ENCODE peak calls at places on chromosomes 2 and 18, in four cellular contexts. O is K562, G is keratinocyte, R is IMR-90. X is an unnamed sample.
A peak's percentile ranks its signal among the peaks of the same experiment; 100 is the strongest.

GRCh38 chr2:132253496-132254305 is 91.9 kb upstream of the ANKRD30BL start:
- DNase-seq in O (no peak), G (no peak), R (no peak), X (no peak)

GRCh38 chr2:48080534-48081316 is 174.4 kb upstream of the FBXO11 start:
- DNase-seq in O (no peak), G (no peak), R (no peak), X (no peak)

GRCh38 chr2:202780514-202781021 is 91.0 kb downstream of the ICA1L start:
- DNase-seq in O (no peak), G (peak; percentile 75), R (peak; percentile 85), X (peak; percentile 48)

GRCh38 chr2:182038579-182038978 is 52.9 kb downstream of the PPP1R1C start:
- DNase-seq in O (no peak), G (peak; percentile 38), R (peak; percentile 80), X (no peak)

GRCh38 chr2:160358051-160358450 is 135.6 kb downstream of the RBMS1 start:
- DNase-seq in O (no peak), G (no peak), R (peak; percentile 80), X (no peak)

GRCh38 chr2:24613154-24613814 is 122.2 kb downstream of the NCOA1 start:
- DNase-seq in O (no peak), G (no peak), R (peak; percentile 76), X (peak; percentile 45)

GRCh38 chr2:195758846-195759245 is 101.8 kb downstream of the SLC39A10 start:
- DNase-seq in O (no peak), G (no peak), R (no peak), X (no peak)

GRCh38 chr2:142131016-142131714 is at the start of gene LRP1B:
- DNase-seq in O (no peak), G (no peak), R (peak; percentile 7), X (peak; percentile 45)

GRCh38 chr2:72165792-72166191 is 18.1 kb upstream of the CYP26B1 start:
- DNase-seq in O (no peak), G (peak; percentile 11), R (no peak), X (no peak)

GRCh38 chr2:189347540-189347939 is 93.7 kb upstream of the WDR75 start:
- DNase-seq in O (peak; percentile 25), G (peak; percentile 33), R (peak; percentile 96), X (peak; percentile 87)

GRCh38 chr2:43438858-43439655 is 156.8 kb downstream of the THADA start:
- DNase-seq in O (no peak), G (no peak), R (peak; percentile 36), X (peak; percentile 57)

GRCh38 chr18:9070212-9070611 is 32.3 kb upstream of the NDUFV2 start:
- DNase-seq in O (no peak), G (no peak), R (no peak), X (no peak)

GRCh38 chr2:178227187-178227586 is 32.9 kb downstream of the OSBPL6 start:
- DNase-seq in O (no peak), G (no peak), R (peak; percentile 76), X (peak; percentile 52)

GRCh38 chr2:163664610-163665009 is 71.2 kb downstream of the FIGN start:
- DNase-seq in O (no peak), G (no peak), R (peak; percentile 83), X (no peak)

DNA sequence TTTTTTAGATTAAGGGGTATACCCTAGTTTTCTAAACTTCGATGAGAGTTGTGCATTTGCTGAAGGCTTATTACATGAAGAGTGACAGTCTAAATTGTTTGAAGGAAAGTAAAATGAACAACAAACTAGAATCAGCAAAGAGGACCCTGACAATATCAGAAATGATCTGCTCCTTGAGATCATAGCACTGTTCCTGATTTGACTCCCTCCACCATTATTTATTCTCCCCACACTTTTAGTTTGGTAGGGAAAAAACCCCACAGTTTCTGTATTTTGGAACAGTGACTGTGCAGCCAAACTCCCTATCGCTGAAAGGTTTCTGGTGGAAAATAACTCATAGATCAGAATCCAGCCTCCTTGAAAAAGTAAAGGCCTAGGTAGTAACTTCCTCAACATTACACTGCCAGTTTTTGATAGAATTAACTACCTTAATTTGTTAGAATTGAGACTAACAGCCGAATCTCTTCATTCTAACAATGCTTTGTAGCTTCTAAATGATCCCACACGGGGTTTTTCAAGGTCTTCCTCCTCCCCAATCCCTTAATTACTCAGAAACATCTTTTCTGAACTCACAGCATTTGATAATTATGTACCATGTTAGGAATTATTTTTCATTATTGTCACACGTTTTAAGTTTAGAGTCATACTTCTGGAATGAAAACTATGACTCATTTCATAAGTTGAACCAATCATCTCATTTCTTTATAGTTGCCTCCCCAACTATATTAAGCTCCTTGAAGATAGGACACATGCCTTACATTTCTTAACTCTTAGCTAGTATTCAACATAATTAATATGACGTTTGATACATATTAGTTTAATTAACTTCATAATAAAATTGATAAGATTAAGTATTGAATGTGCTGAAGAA is 2.9 kb downstream of the MYL12A start:
- DNase-seq in O (peak; percentile 32), G (no peak), R (peak; percentile 80), X (peak; percentile 75)
- H3K9me1 ChIP-seq in O (no peaks in the 10 kb centered on the region), G (peaks cover 6% of the 10 kb centered on the region), R (no peaks in the 10 kb centered on the region), X (no peaks in the 10 kb centered on the region)

DNA sequence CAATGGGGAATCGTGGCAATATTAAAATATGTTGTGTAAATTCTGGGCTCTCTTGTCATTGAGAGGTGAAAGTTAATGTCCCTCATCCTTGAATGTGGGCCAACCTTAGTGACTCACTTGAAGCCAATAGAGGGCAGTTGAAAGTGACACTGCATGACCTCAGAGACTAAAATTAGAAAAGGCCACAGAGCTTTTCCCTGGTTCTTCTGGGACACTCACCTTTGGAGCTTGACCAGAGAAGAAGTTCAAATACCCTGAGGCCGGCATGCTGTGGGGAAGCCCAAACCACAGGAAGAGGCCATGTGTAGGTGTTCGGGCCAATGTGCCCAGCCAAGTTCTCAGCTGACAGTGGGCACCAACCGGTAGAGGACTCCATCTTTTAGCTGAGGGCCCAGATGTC is 24.1 kb upstream of the SIX2 start:
- DNase-seq in O (no peak), G (no peak), R (no peak), X (no peak)
- H3K9me1 ChIP-seq in O (no peaks in the 10 kb centered on the region), G (no peaks in the 10 kb centered on the region), R (no peaks in the 10 kb centered on the region), X (no peaks in the 10 kb centered on the region)

DNA sequence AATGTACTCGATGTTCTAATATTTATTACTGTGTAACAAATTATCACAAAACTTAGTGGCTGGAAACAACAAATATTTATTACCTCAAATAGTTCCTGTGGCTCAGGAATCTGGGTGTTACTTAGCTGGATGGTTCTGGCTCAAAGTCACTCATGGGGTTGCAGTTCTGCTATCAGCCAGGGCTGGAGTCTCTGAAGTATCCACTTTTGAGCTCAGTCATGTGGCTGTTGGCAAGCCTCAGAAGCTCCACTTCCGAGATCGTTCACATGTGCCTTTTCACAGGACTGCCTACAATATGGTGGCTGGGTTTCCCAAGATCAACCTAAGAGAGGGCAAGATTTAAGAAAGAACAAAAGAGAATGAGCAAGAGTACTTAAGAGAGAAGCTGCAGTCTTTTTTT is 19.4 kb upstream of the UBE2E3 start:
- DNase-seq in O (no peak), G (no peak), R (no peak), X (no peak)
- H3K9me1 ChIP-seq in O (no peaks in the 10 kb centered on the region), G (no peaks in the 10 kb centered on the region), R (no peaks in the 10 kb centered on the region), X (no peaks in the 10 kb centered on the region)

DNA sequence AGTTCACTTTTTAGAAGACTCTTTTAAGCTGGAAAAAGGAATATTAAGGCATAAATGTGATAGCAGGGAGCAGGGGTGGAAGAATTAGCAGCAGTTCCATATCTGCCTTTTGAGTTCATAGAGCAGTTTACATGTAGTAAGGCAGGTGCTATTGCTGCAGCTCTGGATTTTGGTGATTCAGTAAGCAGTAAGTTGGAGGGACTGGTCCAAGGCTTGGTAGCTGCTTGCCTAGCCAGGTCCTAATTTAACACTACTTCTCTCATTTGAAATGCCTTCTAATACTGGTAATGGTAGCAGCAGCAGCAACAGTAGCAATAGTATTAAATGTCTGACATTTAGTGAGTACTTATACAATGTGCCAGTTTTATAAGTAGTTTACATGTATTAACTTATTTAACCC is 30.0 kb downstream of the HAT1 start:
- DNase-seq in O (no peak), G (no peak), R (no peak), X (no peak)
- H3K9me1 ChIP-seq in O (no peaks in the 10 kb centered on the region), G (no peaks in the 10 kb centered on the region), R (peaks cover 8% of the 10 kb centered on the region), X (no peaks in the 10 kb centered on the region)

GRCh38 chr2:15841776-15842554 is 98.4 kb upstream of the MYCN start:
- DNase-seq in O (no peak), G (no peak), R (no peak), X (no peak)

GRCh38 chr2:15845294-15845693 is 95.1 kb upstream of the MYCN start:
- DNase-seq in O (no peak), G (no peak), R (no peak), X (no peak)

GRCh38 chr2:15844099-15844801 is 96.1 kb upstream of the MYCN start:
- DNase-seq in O (peak; percentile 47), G (no peak), R (no peak), X (no peak)

GRCh38 chr2:15840969-15841368 is 99.4 kb upstream of the MYCN start:
- DNase-seq in O (no peak), G (no peak), R (no peak), X (no peak)

DNA sequence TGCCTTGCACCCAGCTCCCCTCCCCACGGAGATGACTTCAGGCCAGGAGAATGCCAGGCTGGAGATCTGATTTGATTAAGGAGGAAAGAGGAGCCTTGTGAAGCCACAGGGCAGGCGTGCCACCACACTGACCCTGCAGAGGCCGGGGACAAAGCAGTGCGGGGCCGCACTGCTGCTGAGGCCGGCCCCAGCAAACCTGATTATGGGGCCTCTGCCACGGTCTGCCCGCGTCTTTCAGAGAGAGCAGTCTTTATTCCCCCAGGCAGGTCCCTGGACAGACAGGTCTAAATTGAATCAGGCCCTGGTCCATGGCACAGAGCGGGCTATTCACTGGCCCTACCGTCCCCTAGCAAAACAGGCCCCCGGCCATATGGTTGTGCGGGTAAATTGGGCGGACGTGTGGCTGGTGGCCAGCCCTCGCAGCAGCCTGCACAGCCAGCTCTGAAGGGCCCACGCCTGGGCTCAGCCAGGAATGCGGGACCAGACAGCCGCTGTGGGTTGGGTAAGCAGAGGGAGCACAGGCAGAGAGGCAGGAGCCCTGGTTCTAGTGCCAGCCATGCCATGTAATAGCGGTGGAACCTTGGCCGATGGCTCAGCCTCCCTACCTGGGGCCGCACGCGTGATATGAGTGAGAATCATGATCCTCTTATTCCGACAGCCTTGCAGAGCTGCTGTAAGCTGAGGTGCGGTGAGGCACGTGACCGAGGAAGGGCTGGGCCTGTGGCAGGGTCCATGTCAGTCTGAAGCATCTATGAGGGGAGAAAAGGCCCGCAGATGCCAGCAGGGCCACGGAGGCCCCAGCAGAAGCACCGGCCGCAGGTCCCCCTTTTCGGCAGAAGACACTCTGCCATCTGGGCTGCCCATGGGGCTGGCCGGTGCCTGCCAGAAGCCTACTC is 97.3 kb upstream of the MYCN start:
- DNase-seq in O (no peak), G (no peak), R (no peak), X (no peak)
- H3K9me1 ChIP-seq in O (no peaks in the 10 kb centered on the region), G (no peaks in the 10 kb centered on the region), R (no peaks in the 10 kb centered on the region), X (no peaks in the 10 kb centered on the region)

GRCh38 chr2:191451116-191451515 is 205.9 kb downstream of the MYO1B start:
- DNase-seq in O (no peak), G (no peak), R (no peak), X (no peak)

GRCh38 chr2:191459158-191459557 is 214.0 kb downstream of the MYO1B start:
- DNase-seq in O (no peak), G (no peak), R (no peak), X (no peak)

GRCh38 chr2:191453756-191454155 is 208.6 kb downstream of the MYO1B start:
- DNase-seq in O (no peak), G (no peak), R (no peak), X (no peak)
- H3K9me1 ChIP-seq in O (no peaks in the 10 kb centered on the region), G (no peaks in the 10 kb centered on the region), R (peaks cover 3% of the 10 kb centered on the region), X (no peaks in the 10 kb centered on the region)

GRCh38 chr2:149141046-149141445 is 102.5 kb downstream of the LYPD6B start:
- DNase-seq in O (no peak), G (no peak), R (no peak), X (no peak)
- H3K9me1 ChIP-seq in O (no peaks in the 10 kb centered on the region), G (no peaks in the 10 kb centered on the region), R (no peaks in the 10 kb centered on the region), X (no peaks in the 10 kb centered on the region)